ENCODE peak calls at places on chromosomes 7 and 10, in ten cellular contexts. One of them, this sample, is unnamed.

GRCh38 chr7:29113384-29114102 is 32.8 kb downstream of the CPVL start:
- DNase-seq in breast epithelium: peak; percentile 31
- DNase-seq in endothelial cell of umbilical vein: peak; percentile 46
- DNase-seq in CD4-positive, alpha-beta T cell: no peak
- DNase-seq in dorsolateral prefrontal cortex: no peak
- DNase-seq in stomach: no peak
- DNase-seq in iPS DF 6.9: peak; percentile 35
- DNase-seq in uterus: no peak
- DNase-seq in AG04450: no peak
- DNase-seq in GM23338: peak; percentile 75
- DNase-seq in this sample: no peak

GRCh38 chr7:132580277-132580676 is 4.0 kb upstream of the PLXNA4 start:
- DNase-seq in breast epithelium: no peak
- DNase-seq in endothelial cell of umbilical vein: no peak
- DNase-seq in CD4-positive, alpha-beta T cell: no peak
- DNase-seq in dorsolateral prefrontal cortex: no peak
- DNase-seq in stomach: no peak
- DNase-seq in iPS DF 6.9: no peak
- DNase-seq in uterus: no peak
- DNase-seq in AG04450: no peak
- DNase-seq in GM23338: peak; percentile 30
- DNase-seq in this sample: no peak

GRCh38 chr7:131688738-131689661 is 132.6 kb upstream of the PODXL start:
- DNase-seq in breast epithelium: peak; percentile 28
- DNase-seq in endothelial cell of umbilical vein: peak; percentile 61
- DNase-seq in CD4-positive, alpha-beta T cell: peak; percentile 34
- DNase-seq in dorsolateral prefrontal cortex: peak; percentile 60
- DNase-seq in stomach: peak; percentile 71
- DNase-seq in iPS DF 6.9: peak; percentile 84
- DNase-seq in uterus: peak; percentile 45
- DNase-seq in AG04450: peak; percentile 6
- DNase-seq in GM23338: peak; percentile 89
- DNase-seq in this sample: peak; percentile 79

GRCh38 chr7:116576350-116577319 is 51.8 kb downstream of the CAV1 start:
- DNase-seq in breast epithelium: no peak
- DNase-seq in endothelial cell of umbilical vein: peak; percentile 98
- DNase-seq in CD4-positive, alpha-beta T cell: no peak
- DNase-seq in dorsolateral prefrontal cortex: no peak
- DNase-seq in stomach: no peak
- DNase-seq in iPS DF 6.9: no peak
- DNase-seq in uterus: peak; percentile 22
- DNase-seq in AG04450: peak; percentile 89
- DNase-seq in GM23338: no peak
- DNase-seq in this sample: no peak

GRCh38 chr7:16986775-16987174 is 105.0 kb upstream of the AGR3 start:
- DNase-seq in breast epithelium: no peak
- DNase-seq in endothelial cell of umbilical vein: no peak
- DNase-seq in CD4-positive, alpha-beta T cell: no peak
- DNase-seq in dorsolateral prefrontal cortex: no peak
- DNase-seq in stomach: no peak
- DNase-seq in iPS DF 6.9: no peak
- DNase-seq in uterus: no peak
- DNase-seq in AG04450: no peak
- DNase-seq in GM23338: no peak
- DNase-seq in this sample: no peak

GRCh38 chr7:54189330-54189729 is 352.8 kb upstream of the VSTM2A start:
- DNase-seq in breast epithelium: no peak
- DNase-seq in endothelial cell of umbilical vein: no peak
- DNase-seq in CD4-positive, alpha-beta T cell: no peak
- DNase-seq in dorsolateral prefrontal cortex: no peak
- DNase-seq in stomach: no peak
- DNase-seq in iPS DF 6.9: peak; percentile 68
- DNase-seq in uterus: no peak
- DNase-seq in AG04450: no peak
- DNase-seq in GM23338: peak; percentile 89
- DNase-seq in this sample: no peak

GRCh38 chr10:130283234-130283574 is 147.0 kb downstream of the GLRX3 start:
- DNase-seq in breast epithelium: no peak
- DNase-seq in endothelial cell of umbilical vein: no peak
- DNase-seq in CD4-positive, alpha-beta T cell: no peak
- DNase-seq in dorsolateral prefrontal cortex: no peak
- DNase-seq in stomach: no peak
- DNase-seq in iPS DF 6.9: no peak
- DNase-seq in uterus: no peak
- DNase-seq in AG04450: no peak
- DNase-seq in GM23338: no peak
- DNase-seq in this sample: no peak

GRCh38 chr7:103127006-103127405 is 21.9 kb downstream of the NAPEPLD start:
- DNase-seq in breast epithelium: no peak
- DNase-seq in endothelial cell of umbilical vein: no peak
- DNase-seq in CD4-positive, alpha-beta T cell: no peak
- DNase-seq in dorsolateral prefrontal cortex: no peak
- DNase-seq in stomach: no peak
- DNase-seq in iPS DF 6.9: no peak
- DNase-seq in uterus: no peak
- DNase-seq in AG04450: no peak
- DNase-seq in GM23338: no peak
- DNase-seq in this sample: peak; percentile 27

GRCh38 chr10:77975086-77975666 is 48.6 kb upstream of the DLG5 start:
- DNase-seq in breast epithelium: no peak
- DNase-seq in endothelial cell of umbilical vein: no peak
- DNase-seq in CD4-positive, alpha-beta T cell: no peak
- DNase-seq in dorsolateral prefrontal cortex: no peak
- DNase-seq in stomach: no peak
- DNase-seq in iPS DF 6.9: no peak
- DNase-seq in uterus: no peak
- DNase-seq in AG04450: no peak
- DNase-seq in GM23338: no peak
- DNase-seq in this sample: no peak

GRCh38 chr10:77977975-77978759 is 51.1 kb downstream of the POLR3A start:
- DNase-seq in breast epithelium: no peak
- DNase-seq in endothelial cell of umbilical vein: no peak
- DNase-seq in CD4-positive, alpha-beta T cell: no peak
- DNase-seq in dorsolateral prefrontal cortex: no peak
- DNase-seq in stomach: no peak
- DNase-seq in iPS DF 6.9: no peak
- DNase-seq in uterus: no peak
- DNase-seq in AG04450: no peak
- DNase-seq in GM23338: no peak
- DNase-seq in this sample: no peak

GRCh38 chr10:77979221-77979620 is 50.1 kb downstream of the POLR3A start:
- DNase-seq in breast epithelium: no peak
- DNase-seq in endothelial cell of umbilical vein: no peak
- DNase-seq in CD4-positive, alpha-beta T cell: no peak
- DNase-seq in dorsolateral prefrontal cortex: no peak
- DNase-seq in stomach: no peak
- DNase-seq in iPS DF 6.9: no peak
- DNase-seq in uterus: no peak
- DNase-seq in AG04450: no peak
- DNase-seq in GM23338: no peak
- DNase-seq in this sample: no peak

GRCh38 chr10:77974396-77975074 is 48.0 kb upstream of the DLG5 start:
- DNase-seq in breast epithelium: no peak
- DNase-seq in endothelial cell of umbilical vein: peak; percentile 18
- DNase-seq in CD4-positive, alpha-beta T cell: no peak
- DNase-seq in dorsolateral prefrontal cortex: no peak
- DNase-seq in stomach: peak; percentile 44
- DNase-seq in iPS DF 6.9: peak; percentile 70
- DNase-seq in uterus: peak; percentile 44
- DNase-seq in AG04450: peak; percentile 11
- DNase-seq in GM23338: peak; percentile 94
- DNase-seq in this sample: no peak

GRCh38 chr10:77977016-77977415 is 50.5 kb upstream of the DLG5 start:
- DNase-seq in breast epithelium: no peak
- DNase-seq in endothelial cell of umbilical vein: no peak
- DNase-seq in CD4-positive, alpha-beta T cell: no peak
- DNase-seq in dorsolateral prefrontal cortex: no peak
- DNase-seq in stomach: no peak
- DNase-seq in iPS DF 6.9: no peak
- DNase-seq in uterus: no peak
- DNase-seq in AG04450: no peak
- DNase-seq in GM23338: no peak
- DNase-seq in this sample: no peak
- H3K27ac ChIP-seq in breast epithelium: no peak overlapping the region
- H3K27ac ChIP-seq in endothelial cell of umbilical vein: no peak overlapping the region
- H3K27ac ChIP-seq in CD4-positive, alpha-beta T cell: no peak overlapping the region
- H3K27ac ChIP-seq in dorsolateral prefrontal cortex: no peak overlapping the region
- H3K27ac ChIP-seq in stomach: no peak overlapping the region
- H3K27ac ChIP-seq in iPS DF 6.9: no peak overlapping the region
- H3K27ac ChIP-seq in uterus: no peak overlapping the region
- H3K27ac ChIP-seq in AG04450: no peak overlapping the region
- H3K27ac ChIP-seq in GM23338: no peak overlapping the region
- H3K27ac ChIP-seq in this sample: no peak overlapping the region

DNA sequence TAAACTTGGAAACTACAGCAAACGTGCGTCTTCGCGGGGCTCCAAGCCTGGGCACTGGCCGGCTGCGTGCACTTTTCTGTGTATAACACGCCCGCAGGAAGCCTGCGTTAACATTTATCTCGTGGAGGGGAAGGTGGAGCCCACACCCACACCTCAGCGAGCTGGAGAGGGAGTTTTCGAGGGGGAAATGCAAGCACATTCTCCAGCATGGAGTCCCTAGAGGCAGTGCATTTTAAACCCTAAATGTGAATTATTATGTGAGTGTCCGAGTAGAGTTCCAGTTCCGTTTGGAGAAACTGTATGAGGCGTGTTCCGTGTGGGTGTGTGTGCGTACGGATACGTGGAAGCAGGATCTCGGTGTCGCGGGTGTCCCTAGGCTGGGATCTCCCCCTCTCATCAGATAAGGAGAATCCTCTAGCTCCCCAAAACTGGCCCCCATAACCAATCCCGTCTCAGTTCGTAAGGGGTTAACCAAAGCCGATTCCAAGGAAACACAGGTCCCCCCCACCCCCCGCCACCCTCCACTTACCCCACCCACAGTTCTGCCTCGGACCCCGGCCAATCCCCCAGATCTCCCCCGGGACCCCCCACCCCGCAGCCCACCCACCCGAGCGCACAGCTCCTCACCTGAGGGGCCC is 403 bp downstream of the CDK6 start:
- DNase-seq in breast epithelium: no peak
- DNase-seq in endothelial cell of umbilical vein: no peak
- DNase-seq in CD4-positive, alpha-beta T cell: peak; percentile 4
- DNase-seq in dorsolateral prefrontal cortex: no peak
- DNase-seq in stomach: peak; percentile 28
- DNase-seq in iPS DF 6.9: no peak
- DNase-seq in uterus: peak; percentile 19
- DNase-seq in AG04450: no peak
- DNase-seq in GM23338: no peak
- DNase-seq in this sample: no peak
- H3K27ac ChIP-seq in breast epithelium: peak overlapping the region; percentile 81
- H3K27ac ChIP-seq in endothelial cell of umbilical vein: peak overlapping the region; percentile 78
- H3K27ac ChIP-seq in CD4-positive, alpha-beta T cell: no peak overlapping the region
- H3K27ac ChIP-seq in dorsolateral prefrontal cortex: peak overlapping the region; percentile 43
- H3K27ac ChIP-seq in stomach: peak overlapping the region; percentile 92
- H3K27ac ChIP-seq in iPS DF 6.9: no peak overlapping the region
- H3K27ac ChIP-seq in uterus: peak overlapping the region; percentile 84
- H3K27ac ChIP-seq in AG04450: peak overlapping the region; percentile 78
- H3K27ac ChIP-seq in GM23338: no peak overlapping the region
- H3K27ac ChIP-seq in this sample: no peak overlapping the region

GRCh38 chr10:113628607-113629153 is 35.2 kb downstream of the NRAP start:
- DNase-seq in breast epithelium: no peak
- DNase-seq in endothelial cell of umbilical vein: no peak
- DNase-seq in CD4-positive, alpha-beta T cell: no peak
- DNase-seq in dorsolateral prefrontal cortex: no peak
- DNase-seq in stomach: no peak
- DNase-seq in iPS DF 6.9: no peak
- DNase-seq in uterus: no peak
- DNase-seq in AG04450: no peak
- DNase-seq in GM23338: no peak
- DNase-seq in this sample: no peak
- H3K27ac ChIP-seq in breast epithelium: no peak overlapping the region
- H3K27ac ChIP-seq in endothelial cell of umbilical vein: no peak overlapping the region
- H3K27ac ChIP-seq in CD4-positive, alpha-beta T cell: no peak overlapping the region
- H3K27ac ChIP-seq in dorsolateral prefrontal cortex: no peak overlapping the region
- H3K27ac ChIP-seq in stomach: no peak overlapping the region
- H3K27ac ChIP-seq in iPS DF 6.9: no peak overlapping the region
- H3K27ac ChIP-seq in uterus: no peak overlapping the region
- H3K27ac ChIP-seq in AG04450: no peak overlapping the region
- H3K27ac ChIP-seq in GM23338: no peak overlapping the region
- H3K27ac ChIP-seq in this sample: no peak overlapping the region

GRCh38 chr7:27116521-27116946 is 14.0 kb downstream of the HOXA4 start:
- DNase-seq in breast epithelium: no peak
- DNase-seq in endothelial cell of umbilical vein: peak; percentile 72
- DNase-seq in CD4-positive, alpha-beta T cell: no peak
- DNase-seq in dorsolateral prefrontal cortex: no peak
- DNase-seq in stomach: no peak
- DNase-seq in iPS DF 6.9: no peak
- DNase-seq in uterus: no peak
- DNase-seq in AG04450: no peak
- DNase-seq in GM23338: no peak
- DNase-seq in this sample: no peak

GRCh38 chr7:27119412-27119911 is 11.1 kb downstream of the HOXA4 start:
- DNase-seq in breast epithelium: peak; percentile 8
- DNase-seq in endothelial cell of umbilical vein: peak; percentile 48
- DNase-seq in CD4-positive, alpha-beta T cell: no peak
- DNase-seq in dorsolateral prefrontal cortex: no peak
- DNase-seq in stomach: no peak
- DNase-seq in iPS DF 6.9: no peak
- DNase-seq in uterus: no peak
- DNase-seq in AG04450: no peak
- DNase-seq in GM23338: no peak
- DNase-seq in this sample: no peak

GRCh38 chr7:27116962-27117686 is 13.4 kb downstream of the HOXA4 start:
- DNase-seq in breast epithelium: no peak
- DNase-seq in endothelial cell of umbilical vein: peak; percentile 60
- DNase-seq in CD4-positive, alpha-beta T cell: no peak
- DNase-seq in dorsolateral prefrontal cortex: no peak
- DNase-seq in stomach: no peak
- DNase-seq in iPS DF 6.9: no peak
- DNase-seq in uterus: no peak
- DNase-seq in AG04450: no peak
- DNase-seq in GM23338: no peak
- DNase-seq in this sample: no peak

GRCh38 chr7:27118580-27118979 is 12.0 kb downstream of the HOXA4 start:
- DNase-seq in breast epithelium: peak; percentile 17
- DNase-seq in endothelial cell of umbilical vein: no peak
- DNase-seq in CD4-positive, alpha-beta T cell: no peak
- DNase-seq in dorsolateral prefrontal cortex: no peak
- DNase-seq in stomach: no peak
- DNase-seq in iPS DF 6.9: no peak
- DNase-seq in uterus: no peak
- DNase-seq in AG04450: no peak
- DNase-seq in GM23338: no peak
- DNase-seq in this sample: no peak

DNA sequence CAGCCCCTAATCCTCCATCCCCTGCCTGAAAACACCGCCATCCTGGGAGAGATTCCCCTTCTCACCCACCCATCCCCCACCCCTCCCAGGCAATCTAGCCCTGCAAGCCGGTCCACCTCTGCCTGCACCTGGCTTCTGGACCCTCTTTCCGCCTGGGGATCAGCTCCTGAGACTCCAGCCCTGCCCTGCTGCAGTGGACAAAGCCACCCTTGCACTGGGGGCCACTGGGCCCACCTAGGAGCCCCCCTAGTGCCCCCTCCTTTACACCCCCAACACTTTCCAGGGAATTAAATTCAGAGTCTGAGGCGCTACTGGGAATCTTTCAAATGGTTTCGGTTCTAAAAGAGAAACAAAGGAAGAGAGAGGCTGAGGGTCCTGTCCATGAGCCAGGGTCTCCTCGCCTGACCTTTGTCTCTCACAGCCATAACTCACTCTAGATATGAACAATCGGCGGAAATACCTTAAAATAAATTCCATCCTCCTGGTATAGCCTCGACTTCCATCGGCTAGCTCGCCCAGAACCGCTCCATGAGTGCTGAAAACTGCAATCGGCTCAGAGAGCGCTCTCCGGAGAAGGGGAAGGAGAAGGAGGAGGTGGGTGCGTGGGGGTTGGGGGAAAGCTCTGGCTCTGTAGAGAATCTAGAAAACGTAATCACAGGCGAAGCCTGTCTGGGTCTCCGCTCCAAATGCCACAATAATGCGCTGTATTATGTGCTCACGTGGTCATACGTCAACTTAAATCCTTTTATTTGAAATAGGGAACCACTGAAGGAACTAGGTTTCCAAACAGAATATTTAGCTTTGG is 12.7 kb downstream of the HOXA4 start:
- DNase-seq in breast epithelium: peak; percentile 14
- DNase-seq in endothelial cell of umbilical vein: peak; percentile 94
- DNase-seq in CD4-positive, alpha-beta T cell: no peak
- DNase-seq in dorsolateral prefrontal cortex: no peak
- DNase-seq in stomach: no peak
- DNase-seq in iPS DF 6.9: no peak
- DNase-seq in uterus: no peak
- DNase-seq in AG04450: peak; percentile 92
- DNase-seq in GM23338: peak; percentile 75
- DNase-seq in this sample: no peak
- H3K27ac ChIP-seq in breast epithelium: peak overlapping the region; percentile 98
- H3K27ac ChIP-seq in endothelial cell of umbilical vein: peak overlapping the region; percentile 96
- H3K27ac ChIP-seq in CD4-positive, alpha-beta T cell: no peak overlapping the region
- H3K27ac ChIP-seq in dorsolateral prefrontal cortex: no peak overlapping the region
- H3K27ac ChIP-seq in stomach: peak overlapping the region; percentile 94
- H3K27ac ChIP-seq in iPS DF 6.9: no peak overlapping the region
- H3K27ac ChIP-seq in uterus: peak overlapping the region; percentile 77
- H3K27ac ChIP-seq in AG04450: peak overlapping the region; percentile 92
- H3K27ac ChIP-seq in GM23338: no peak overlapping the region
- H3K27ac ChIP-seq in this sample: no peak overlapping the region

This sample was measured in caudate nucleus.